ENCODE peak calls at places on chromosomes 6 and 20, in ten cellular contexts. I, M, U, B, T, G, R, A, Z and C are unnamed samples.

GRCh38 chr6:168649209-168649608 is 208.2 kb downstream of the SMOC2 start:
- DNase-seq in I (no peak), Z (no peak), T (no peak), M (no peak), A (no peak), R (no peak), G (no peak), U (no peak), B (no peak), C (no peak)

GRCh38 chr6:39344821-39345280 is 22.3 kb upstream of the KCNK16 start:
- DNase-seq in R (no peak), G (peak; percentile 56), T (no peak), A (no peak), I (no peak), B (no peak), U (no peak), Z (no peak), M (no peak), C (no peak)

GRCh38 chr20:41135187-41135887 is 2.0 kb upstream of the PLCG1 start:
- DNase-seq in A (no peak), Z (peak; percentile 88), U (peak; percentile 25), I (peak; percentile 42), M (no peak), G (peak; percentile 86), T (no peak), B (peak; percentile 46), R (peak; percentile 41), C (peak; percentile 88)

GRCh38 chr6:142551145-142551811 is 249.5 kb downstream of the ADGRG6 start:
- DNase-seq in G (no peak), U (no peak), B (no peak), A (no peak), I (no peak), R (peak; percentile 49), T (no peak), M (no peak), Z (peak; percentile 64), C (no peak)

GRCh38 chr6:24524801-24525200 is 30.0 kb downstream of the ALDH5A1 start:
- DNase-seq in G (peak; percentile 29), U (no peak), Z (no peak), T (no peak), A (no peak), I (peak; percentile 37), B (peak; percentile 64), M (no peak), R (peak; percentile 60), C (no peak)

GRCh38 chr20:57464642-57465211 is 60.2 kb downstream of the CTCFL start:
- DNase-seq in B (peak; percentile 28), T (peak; percentile 46), G (no peak), M (no peak), Z (no peak), I (no peak), U (no peak), R (peak; percentile 29), A (no peak), C (no peak)

GRCh38 chr6:38714239-38715015 is 684 bp upstream of the DNAH8 start:
- DNase-seq in R (no peak), G (no peak), M (no peak), I (no peak), A (no peak), T (no peak), B (no peak), U (no peak), Z (no peak), C (no peak)

GRCh38 chr6:106637051-106637717 is 7.8 kb downstream of the QRSL1 start:
- DNase-seq in I (no peak), T (no peak), B (no peak), U (no peak), G (no peak), M (no peak), Z (no peak), A (no peak), R (no peak), C (no peak)

GRCh38 chr6:118667988-118668387 is 16.6 kb upstream of the CEP85L start:
- DNase-seq in M (no peak), B (peak; percentile 26), G (no peak), I (no peak), U (no peak), R (peak; percentile 14), Z (no peak), T (no peak), A (no peak), C (no peak)

GRCh38 chr20:32859961-32860360 is 1.2 kb downstream of the EFCAB8 start:
- DNase-seq in T (no peak), B (no peak), Z (no peak), A (no peak), U (no peak), R (no peak), G (no peak), I (no peak), M (no peak), C (no peak)

GRCh38 chr6:105981002-105981887 is 104.9 kb upstream of the PRDM1 start:
- DNase-seq in I (no peak), U (no peak), Z (peak; percentile 80), A (no peak), R (peak; percentile 60), M (no peak), G (peak; percentile 57), B (no peak), T (no peak), C (no peak)

GRCh38 chr6:89828988-89829590 is 591 bp upstream of the CASP8AP2 start:
- DNase-seq in Z (peak; percentile 70), R (peak; percentile 54), B (no peak), A (no peak), U (no peak), G (no peak), M (peak; percentile 28), I (no peak), T (no peak), C (peak; percentile 57)

GRCh38 chr6:133609404-133610270 is 279.3 kb upstream of the TCF21 start:
- DNase-seq in M (no peak), U (no peak), Z (no peak), T (peak; percentile 89), B (peak; percentile 100), R (peak; percentile 98), I (no peak), A (no peak), G (no peak), C (no peak)

GRCh38 chr20:44039147-44039546 is 124.5 kb downstream of the TOX2 start:
- DNase-seq in B (no peak), A (no peak), R (no peak), G (no peak), Z (peak; percentile 39), M (no peak), U (no peak), T (no peak), I (no peak), C (peak; percentile 86)

GRCh38 chr6:30009113-30009512 is 52.0 kb upstream of the POLR1H start:
- DNase-seq in U (no peak), A (no peak), I (no peak), R (no peak), B (no peak), T (no peak), G (no peak), M (no peak), Z (no peak), C (peak; percentile 60)

GRCh38 chr6:111342913-111343312 is 140.1 kb downstream of the REV3L start:
- DNase-seq in A (no peak), R (no peak), U (no peak), T (no peak), Z (no peak), G (no peak), I (no peak), B (peak; percentile 35), M (no peak), C (no peak)

GRCh38 chr6:22145823-22146379 is 150.9 kb downstream of the PRL start:
- DNase-seq in M (peak; percentile 80), B (peak; percentile 65), U (no peak), I (peak; percentile 44), R (peak; percentile 73), Z (no peak), G (peak; percentile 29), A (no peak), T (no peak), C (no peak)

GRCh38 chr20:4869290-4870193 is 131.8 kb downstream of the SLC23A2 start:
- DNase-seq in T (no peak), Z (no peak), R (no peak), U (no peak), B (no peak), A (no peak), G (no peak), M (no peak), I (no peak), C (no peak)

GRCh38 chr6:102907181-102907580 is 1513.7 kb downstream of the GRIK2 start:
- DNase-seq in U (no peak), I (no peak), B (no peak), M (no peak), R (no peak), A (no peak), T (no peak), G (peak; percentile 27), Z (no peak), C (no peak)